ENCODE peak calls at places on chromosomes 4 and X, in five cellular contexts. Y is Daoy, C is NCI-H1436 treated with DMSO at 0.1 percent for 48 hours, V is NCI-H774, M is GM04504. K is an unnamed sample.

GRCh38 chr4:51894246-51894645 is 51.3 kb downstream of the DCUN1D4 start:
- DNase-seq in C (no peak), V (no peak), Y (no peak), M (peak; percentile 2), K (no peak)

GRCh38 chrX:133749370-133749769 is 236.0 kb downstream of the GPC3 start:
- DNase-seq in Y (peak; percentile 1), V (no peak), C (no peak), M (no peak), K (no peak)

GRCh38 chr4:113083346-113083745 is 33.9 kb downstream of the ANK2 start:
- DNase-seq in C (no peak), Y (no peak), M (no peak), V (no peak), K (no peak)

GRCh38 chr4:168264903-168265302 is 53.6 kb downstream of the DDX60 start:
- DNase-seq in V (no peak), M (no peak), Y (no peak), C (no peak), K (no peak)

GRCh38 chrX:10173331-10173900 is 16.6 kb downstream of the CLCN4 start:
- DNase-seq in Y (peak; percentile 87), V (no peak), M (peak; percentile 74), C (no peak), K (no peak)

GRCh38 chrX:68841251-68842049 is 12.6 kb downstream of the EFNB1 start:
- DNase-seq in M (no peak), Y (no peak), V (no peak), C (no peak), K (no peak)

GRCh38 chr4:17063870-17064269 is 165.4 kb upstream of the LDB2 start:
- DNase-seq in M (peak; percentile 55), Y (no peak), C (no peak), V (no peak), K (no peak)

GRCh38 chr4:92257931-92258857 is 45.6 kb upstream of the GRID2 start:
- DNase-seq in V (no peak), M (no peak), Y (no peak), C (no peak), K (no peak)

GRCh38 chrX:30971761-30972603 is 82.9 kb upstream of the TAB3 start:
- DNase-seq in C (no peak), V (no peak), Y (peak; percentile 35), M (peak; percentile 19), K (peak; percentile 0)

GRCh38 chr4:108072300-108072699 is 82.6 kb downstream of the HADH start:
- DNase-seq in C (peak; percentile 50), Y (no peak), V (no peak), M (no peak), K (no peak)

GRCh38 chr4:78601013-78601412 is 49.4 kb downstream of the ANXA3 start:
- DNase-seq in V (no peak), C (no peak), M (no peak), Y (peak; percentile 14), K (no peak)

GRCh38 chrX:83535417-83536244 is 27.5 kb downstream of the POU3F4 start:
- DNase-seq in C (no peak), V (no peak), M (no peak), Y (no peak), K (no peak)

GRCh38 chrX:125131146-125131545 is 188.5 kb upstream of the TEX13C start:
- DNase-seq in C (no peak), V (peak; percentile 7), M (no peak), Y (no peak), K (no peak)

GRCh38 chr4:40357738-40358137 is 22.6 kb downstream of the CHRNA9 start:
- DNase-seq in Y (peak; percentile 17), C (no peak), V (no peak), M (no peak), K (no peak)

GRCh38 chr4:1177274-1178141 is 5.1 kb upstream of the SPON2 start:
- DNase-seq in M (no peak), C (no peak), V (no peak), Y (peak; percentile 69), K (no peak)

GRCh38 chr4:108337923-108338322 is 169.2 kb upstream of the LEF1 start:
- DNase-seq in Y (peak; percentile 8), M (no peak), C (no peak), V (no peak), K (no peak)

GRCh38 chr4:150510176-150510875 is 71.6 kb upstream of the MAB21L2 start:
- DNase-seq in Y (peak; percentile 6), V (no peak), M (peak; percentile 25), C (no peak), K (no peak)

K was measured in midbrain.